ENCODE peak calls at places on chromosomes 6 and 20, in nine cellular contexts. K is GM20000, N is body of pancreas, U is left ventricle myocardium inferior, H is GM13976, P is endothelial cell, V is stomach, D is natural killer cell, Y is cardiac fibroblast. G is an unnamed sample.

GRCh38 chr20:41032243-41032642 is 3.6 kb downstream of the TOP1 start:
- DNase-seq in H (no peak), P (no peak), Y (peak), U (no peak), V (no peak), D (no peak), N (no peak), K (no peak), G (no peak)

GRCh38 chr6:43623880-43624785 is 4.9 kb downstream of the GTPBP2 start:
- DNase-seq in V (no peak), K (no peak), N (no peak), U (no peak), P (no peak), Y (no peak), D (no peak), H (no peak), G (no peak)

GRCh38 chr6:133502451-133503259 is 261.5 kb downstream of the EYA4 start:
- DNase-seq in Y (peak), D (no peak), P (no peak), K (no peak), U (no peak), V (no peak), N (no peak), H (no peak), G (no peak)

GRCh38 chr6:115854866-115855665 is 205.6 kb downstream of the FRK start:
- DNase-seq in U (no peak), N (no peak), Y (no peak), P (no peak), D (no peak), K (no peak), V (no peak), H (no peak), G (no peak)

GRCh38 chr6:89566011-89566775 is 72.4 kb downstream of the LYRM2 start:
- DNase-seq in D (no peak), Y (no peak), V (no peak), K (no peak), P (no peak), H (no peak), N (no peak), U (no peak), G (no peak)

GRCh38 chr20:35883778-35884540 is 70.3 kb downstream of the SCAND1 start:
- DNase-seq in V (peak), N (peak), K (peak), H (peak), Y (peak), P (peak), D (peak), U (peak), G (peak)

GRCh38 chr6:38033442-38033982 is 214.0 kb downstream of the ZFAND3 start:
- DNase-seq in P (no peak), D (no peak), H (no peak), V (no peak), K (no peak), Y (no peak), U (no peak), N (no peak), G (no peak)

GRCh38 chr6:75524322-75524972 is 30.8 kb upstream of the FILIP1 start:
- DNase-seq in V (no peak), Y (peak), U (no peak), K (no peak), D (no peak), H (no peak), N (no peak), P (no peak), G (no peak)

GRCh38 chr6:162123797-162124196 is 603.8 kb downstream of the PRKN start:
- DNase-seq in D (no peak), N (no peak), V (no peak), H (no peak), K (no peak), P (no peak), U (no peak), Y (peak), G (no peak)

GRCh38 chr6:131923356-131923755 is 27.8 kb downstream of the CCN2 start:
- DNase-seq in D (no peak), N (peak), K (peak), U (peak), P (peak), V (peak), H (peak), Y (peak), G (peak)

GRCh38 chr20:7702141-7702540 is 238.1 kb downstream of the HAO1 start:
- DNase-seq in V (no peak), D (no peak), K (no peak), Y (peak), H (no peak), N (no peak), P (no peak), U (no peak), G (no peak)

GRCh38 chr6:116764961-116765841 is at the start of gene FAM162B:
- DNase-seq in V (no peak), D (no peak), Y (peak), N (no peak), P (peak), H (peak), K (no peak), U (peak), G (peak)

GRCh38 chr20:1255675-1256074 is 10.4 kb upstream of the SNPH start:
- DNase-seq in N (no peak), Y (no peak), P (no peak), V (no peak), U (no peak), D (no peak), H (no peak), K (no peak), G (no peak)

GRCh38 chr20:34938466-34939163 is 17.0 kb downstream of the GSS start:
- DNase-seq in N (peak), D (no peak), V (peak), K (no peak), H (no peak), P (no peak), U (peak), Y (peak), G (no peak)

GRCh38 chr6:156828280-156828703 is 51.1 kb downstream of the ARID1B start:
- DNase-seq in P (no peak), Y (peak), V (no peak), K (no peak), D (no peak), U (no peak), N (peak), H (peak), G (peak)

GRCh38 chr20:14845199-14846160 is 508.1 kb upstream of the FLRT3 start:
- DNase-seq in K (no peak), V (no peak), H (no peak), P (no peak), U (no peak), N (no peak), D (no peak), Y (no peak), G (no peak)

GRCh38 chr6:113414511-113414910 is 442.6 kb upstream of the MARCKS start:
- DNase-seq in H (no peak), Y (peak), N (peak), K (no peak), U (no peak), D (no peak), V (peak), P (no peak), G (no peak)

GRCh38 chr20:63095718-63096654 is 89.2 kb upstream of the BHLHE23 start:
- DNase-seq in K (no peak), Y (no peak), P (no peak), D (no peak), V (peak), N (peak), U (peak), H (no peak), G (no peak)

GRCh38 chr6:159360306-159360705 is 191.1 kb downstream of the FNDC1 start:
- DNase-seq in U (no peak), Y (peak), K (no peak), V (no peak), D (no peak), P (no peak), H (no peak), N (no peak), G (no peak)

GRCh38 chr6:134352786-134353480 is 35.0 kb upstream of the SGK1 start:
- DNase-seq in D (no peak), V (no peak), Y (peak), P (no peak), U (no peak), N (no peak), K (no peak), H (no peak), G (peak)

DNA sequence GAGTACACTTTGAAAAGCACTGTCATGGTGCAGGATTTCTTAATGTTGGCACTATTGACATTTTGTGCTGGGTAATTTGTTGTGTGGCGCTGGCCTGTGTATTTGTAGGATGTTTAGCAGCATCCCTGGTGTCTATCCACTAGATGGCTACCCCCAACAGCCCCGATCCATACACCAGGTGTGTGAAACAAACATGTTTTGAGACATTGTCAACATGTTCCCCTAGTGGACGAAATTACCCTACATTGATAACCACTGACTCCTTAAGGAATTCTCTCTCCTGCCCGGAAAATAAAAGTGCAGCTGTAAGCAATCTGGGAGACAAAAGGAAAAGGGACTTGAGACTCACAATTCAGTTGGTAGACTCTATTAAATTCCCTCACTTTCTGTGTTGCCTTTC is 52.6 kb upstream of the TMEM200A start:
- DNase-seq in K (no peak), H (no peak), V (no peak), D (no peak), Y (no peak), U (no peak), N (no peak), P (no peak), G (no peak)
- TF ChIP-seq CTCF in K (no peak), H (no peak), V (no peak), D (no peak), Y (peak), U (no peak), N (no peak), P (peak), G (no peak)

GRCh38 chr20:16819483-16819882 is 71.3 kb downstream of the OTOR start:
- DNase-seq in U (no peak), D (no peak), N (no peak), K (no peak), V (no peak), H (no peak), P (no peak), Y (no peak), G (no peak)

GRCh38 chr20:16821211-16822089 is 73.3 kb downstream of the OTOR start:
- DNase-seq in U (no peak), D (no peak), K (peak), P (peak), V (no peak), H (peak), N (no peak), Y (peak), G (peak)

GRCh38 chr20:16810216-16810615 is 62.1 kb downstream of the OTOR start:
- DNase-seq in K (no peak), D (no peak), V (no peak), H (no peak), Y (no peak), N (no peak), P (no peak), U (no peak), G (no peak)

DNA sequence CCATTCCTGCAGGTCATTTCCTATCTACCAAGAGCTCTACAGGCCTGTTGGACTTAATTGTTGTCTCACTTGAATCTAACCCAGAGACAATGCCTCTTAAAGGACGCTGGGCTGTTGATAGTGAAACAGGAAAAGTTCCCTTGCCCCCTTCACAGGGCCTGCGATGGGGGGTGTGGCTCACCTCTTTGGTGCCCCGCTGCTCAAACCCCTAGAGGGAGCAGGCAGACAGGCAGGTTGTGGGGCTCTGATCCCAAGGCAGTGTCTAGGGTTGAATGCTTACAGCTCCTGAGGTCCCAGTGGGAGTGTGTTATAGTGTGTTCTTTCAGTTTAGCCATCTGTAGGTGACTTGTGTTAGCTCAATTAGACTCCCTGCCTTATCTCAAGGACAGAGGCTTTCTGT is 68.0 kb downstream of the OTOR start:
- DNase-seq in P (no peak), V (no peak), N (no peak), K (no peak), U (no peak), D (no peak), H (no peak), Y (no peak), G (no peak)
- TF ChIP-seq CTCF in P (no peak), V (no peak), N (no peak), K (no peak), U (no peak), D (no peak), H (no peak), Y (no peak), G (no peak)

GRCh38 chr6:82740066-82740465 is 325.6 kb downstream of the UBE3D start:
- DNase-seq in H (no peak), N (no peak), D (no peak), P (no peak), K (no peak), V (no peak), Y (no peak), U (no peak), G (no peak)

GRCh38 chr6:82741996-82742385 is 323.6 kb downstream of the UBE3D start:
- DNase-seq in P (no peak), Y (no peak), K (no peak), D (no peak), N (no peak), H (no peak), V (no peak), U (no peak), G (no peak)

GRCh38 chr6:82739266-82739665 is 326.4 kb downstream of the UBE3D start:
- DNase-seq in V (no peak), K (no peak), D (no peak), Y (no peak), P (no peak), N (no peak), H (no peak), U (no peak), G (no peak)

GRCh38 chr6:82738773-82739172 is 326.9 kb downstream of the UBE3D start:
- DNase-seq in K (no peak), N (no peak), D (no peak), U (no peak), H (no peak), P (no peak), V (no peak), Y (no peak), G (no peak)

GRCh38 chr6:82741325-82741995 is 324.2 kb downstream of the UBE3D start:
- DNase-seq in K (no peak), Y (no peak), U (no peak), H (no peak), V (no peak), P (no peak), N (no peak), D (no peak), G (no peak)
- TF ChIP-seq CTCF in K (no peak), Y (no peak), U (no peak), H (no peak), V (no peak), P (no peak), N (no peak), D (no peak), G (no peak)

GRCh38 chr6:33050013-33050800 is 23.2 kb downstream of the HLA-DPA1 start:
- DNase-seq in P (no peak), N (no peak), K (no peak), H (no peak), Y (no peak), U (no peak), V (no peak), D (no peak), G (no peak)

GRCh38 chr6:33052627-33053026 is 20.8 kb downstream of the HLA-DPA1 start:
- DNase-seq in V (no peak), U (no peak), N (no peak), P (no peak), K (no peak), D (no peak), Y (no peak), H (no peak), G (no peak)

GRCh38 chr6:33053230-33053629 is 20.2 kb downstream of the HLA-DPA1 start:
- DNase-seq in D (no peak), K (no peak), U (no peak), P (no peak), Y (no peak), H (no peak), N (no peak), V (no peak), G (no peak)

DNA sequence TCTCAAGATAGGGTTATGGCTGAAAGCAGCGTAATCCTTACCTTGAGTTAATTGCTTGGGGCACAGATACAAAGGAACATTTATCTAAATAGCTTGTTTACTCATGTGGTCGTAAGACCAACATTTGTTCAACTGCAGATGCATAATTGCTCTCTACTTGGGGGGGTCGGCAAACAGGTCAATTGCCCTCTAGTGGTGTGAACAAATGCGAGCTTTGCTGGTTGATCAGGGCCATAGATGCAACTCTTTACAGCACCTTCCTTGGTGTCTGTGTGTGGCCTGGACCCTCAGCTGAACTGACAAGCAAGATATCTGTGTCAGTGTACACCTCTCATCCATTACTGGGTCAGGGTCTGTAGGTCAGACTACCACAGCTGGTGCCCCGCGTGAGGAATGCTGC is 24.1 kb downstream of the HLA-DPA1 start:
- DNase-seq in N (no peak), D (no peak), H (no peak), K (no peak), U (no peak), Y (no peak), P (no peak), V (no peak), G (no peak)
- TF ChIP-seq CTCF in N (no peak), D (no peak), H (no peak), K (no peak), U (peak), Y (peak), P (no peak), V (no peak), G (no peak)

DNA sequence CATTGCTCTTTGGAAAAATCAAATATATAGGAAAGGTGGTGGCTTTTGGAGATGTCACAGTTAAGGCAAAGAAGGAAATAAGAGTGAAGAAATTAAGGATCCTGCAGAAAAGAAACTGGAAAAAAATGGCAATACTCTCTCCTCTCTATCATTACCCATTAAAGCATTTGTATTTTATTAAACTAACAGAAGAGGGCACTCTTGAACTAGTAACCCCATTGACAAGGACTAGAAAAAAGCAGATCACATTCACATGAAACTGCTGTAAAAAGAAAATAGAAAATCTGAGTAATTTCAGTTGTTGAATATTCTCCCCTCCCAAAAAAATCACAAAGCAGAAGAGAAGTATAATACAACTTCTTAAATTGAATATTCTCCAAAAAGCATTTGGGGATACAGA is 104.1 kb upstream of the SLC35B3 start:
- DNase-seq in H (peak), P (no peak), V (no peak), N (no peak), D (no peak), Y (no peak), U (no peak), K (peak), G (no peak)
- TF ChIP-seq CTCF in H (no peak), P (no peak), V (no peak), N (peak), D (no peak), Y (no peak), U (peak), K (no peak), G (no peak)